ENCODE peak calls at places on chromosome 19, in four cellular contexts. V, J, K and D are unnamed samples.

GRCh38 chr19:56538761-56539263 is at the start of gene ZFP28:
- DNase-seq in V (peak), J (no peak), K (no peak), D (peak)

GRCh38 chr19:16715613-16716012 is 4.0 kb upstream of the NWD1 start:
- DNase-seq in V (no peak), J (no peak), K (no peak), D (no peak)

GRCh38 chr19:8429826-8430225 is 14.9 kb upstream of the HNRNPM start:
- DNase-seq in V (no peak), J (no peak), K (no peak), D (no peak)

GRCh38 chr19:13083627-13084026 is 19.0 kb downstream of the LYL1 start:
- DNase-seq in V (no peak), J (no peak), K (no peak), D (no peak)

GRCh38 chr19:19388568-19389555 is 16.6 kb upstream of the GATAD2A start:
- DNase-seq in V (no peak), J (peak), K (no peak), D (no peak)

GRCh38 chr19:45110811-45111210 is 17.8 kb downstream of the PPP1R37 start:
- DNase-seq in V (no peak), J (no peak), K (no peak), D (no peak)

GRCh38 chr19:56144396-56144795 is 3.3 kb downstream of the ZNF444 start:
- DNase-seq in V (no peak), J (no peak), K (no peak), D (no peak)

GRCh38 chr19:47729799-47730520 is 15.4 kb upstream of the NOP53 start:
- DNase-seq in V (peak), J (peak), K (peak), D (peak)

GRCh38 chr19:17026041-17026658 is 460 bp downstream of the CPAMD8 start:
- DNase-seq in V (no peak), J (no peak), K (no peak), D (no peak)

GRCh38 chr19:18999016-18999758 is 34.1 kb downstream of the SUGP2 start:
- DNase-seq in V (no peak), J (no peak), K (no peak), D (no peak)

GRCh38 chr19:29605653-29606419 is at the start of gene POP4:
- DNase-seq in V (peak), J (peak), K (peak), D (peak)

GRCh38 chr19:29610213-29610573 is 4.1 kb downstream of the POP4 start:
- DNase-seq in V (no peak), J (no peak), K (no peak), D (no peak)

GRCh38 chr19:29609636-29610035 is 3.6 kb downstream of the POP4 start:
- DNase-seq in V (no peak), J (no peak), K (no peak), D (no peak)

GRCh38 chr19:29603308-29603707 is 2.8 kb upstream of the POP4 start:
- DNase-seq in V (no peak), J (no peak), K (no peak), D (no peak)

GRCh38 chr19:29606420-29606747 is 301 bp downstream of the POP4 start:
- DNase-seq in V (no peak), J (no peak), K (no peak), D (no peak)
- TF ChIP-seq FOXJ3 in V (no peak), J (no peak), K (no peak), D (no peak)

GRCh38 chr19:11278670-11279069 is 16.3 kb upstream of the DOCK6 start:
- DNase-seq in V (no peak), J (no peak), K (no peak), D (no peak)
- TF ChIP-seq FOXJ3 in V (no peak), J (no peak), K (no peak), D (no peak)

GRCh38 chr19:1343026-1343425 is 40.7 kb upstream of the NDUFS7 start:
- DNase-seq in V (no peak), J (no peak), K (no peak), D (no peak)
- TF ChIP-seq FOXJ3 in V (no peak), J (no peak), K (no peak), D (no peak)

GRCh38 chr19:36244066-36244465 is 29.2 kb downstream of the ZNF146 start:
- DNase-seq in V (peak), J (no peak), K (no peak), D (no peak)

GRCh38 chr19:36246006-36246391 is 31.1 kb downstream of the ZNF146 start:
- DNase-seq in V (no peak), J (no peak), K (no peak), D (peak)

DNA sequence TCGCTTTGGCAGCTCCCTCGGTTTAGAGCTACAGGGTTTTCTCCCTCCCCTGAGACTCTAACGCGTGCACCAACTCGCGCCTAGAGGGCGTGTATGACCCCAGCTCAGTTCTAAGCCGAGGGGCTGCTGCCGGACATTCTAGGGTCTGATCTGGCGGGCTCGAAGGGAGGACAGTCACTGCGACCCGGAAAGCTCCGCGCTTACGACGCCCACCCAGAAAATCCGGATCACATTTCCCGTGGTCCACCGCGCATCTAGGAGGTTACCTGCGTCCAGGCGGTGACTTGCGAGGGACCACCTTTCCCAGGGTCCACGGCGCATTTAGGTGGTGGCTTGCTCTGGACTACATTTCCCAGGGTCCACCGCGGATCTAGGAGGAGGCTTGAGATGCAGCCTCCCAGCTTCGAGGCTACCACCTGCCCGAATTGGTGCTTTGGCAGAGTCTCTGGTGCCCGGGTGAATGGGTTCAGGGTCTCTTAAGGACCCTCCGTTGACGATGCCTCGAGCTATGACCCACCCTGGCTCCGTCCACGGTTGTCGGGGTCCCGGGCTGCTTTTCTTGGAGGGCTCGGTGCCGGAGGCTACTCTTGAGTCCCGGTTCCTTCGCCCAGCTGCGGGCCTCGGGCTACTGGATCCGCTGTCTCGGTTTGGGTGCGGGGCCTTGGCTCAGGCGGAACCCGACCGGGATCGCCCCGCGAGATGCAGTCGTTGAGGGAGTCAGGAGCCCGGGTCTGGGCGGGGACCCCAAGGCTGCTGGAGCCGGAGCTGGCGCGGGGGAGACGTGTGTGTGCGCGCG is 30.5 kb downstream of the ZNF146 start:
- DNase-seq in V (peak), J (no peak), K (no peak), D (peak)
- TF ChIP-seq FOXJ3 in V (no peak), J (no peak), K (no peak), D (no peak)

GRCh38 chr19:4713384-4713951 is 10.2 kb downstream of the DPP9 start:
- DNase-seq in V (no peak), J (no peak), K (no peak), D (peak)
- TF ChIP-seq FOXJ3 in V (no peak), J (no peak), K (no peak), D (no peak)

GRCh38 chr19:6216236-6216995 is 63.4 kb downstream of the MLLT1 start:
- DNase-seq in V (no peak), J (no peak), K (no peak), D (peak)
- TF ChIP-seq FOXJ3 in V (no peak), J (no peak), K (no peak), D (no peak)

GRCh38 chr19:3056454-3057016 is 5.8 kb downstream of the TLE5 start:
- DNase-seq in V (no peak), J (no peak), K (peak), D (no peak)

GRCh38 chr19:3055741-3056453 is 6.4 kb downstream of the TLE5 start:
- DNase-seq in V (peak), J (no peak), K (peak), D (no peak)

GRCh38 chr19:3058821-3059314 is 3.4 kb downstream of the TLE5 start:
- DNase-seq in V (no peak), J (no peak), K (no peak), D (no peak)

GRCh38 chr19:3058009-3058820 is 4.1 kb downstream of the TLE5 start:
- DNase-seq in V (no peak), J (no peak), K (no peak), D (no peak)

GRCh38 chr19:3057275-3057714 is 5.0 kb downstream of the TLE5 start:
- DNase-seq in V (no peak), J (no peak), K (peak), D (no peak)
- TF ChIP-seq FOXJ3 in V (no peak), J (no peak), K (no peak), D (no peak)